ENCODE peak calls at places on chromosome 2, in six cellular contexts. One of them, this sample, is unnamed.

GRCh38 chr2:27855476-27855875 is 34.7 kb downstream of the RBKS start:
- DNase-seq in H9: no peak
- DNase-seq in trophoblast cell: no peak
- DNase-seq in mesendoderm: no peak
- DNase-seq in H1: no peak
- DNase-seq in IMR-90: peak
- DNase-seq in this sample: no peak

GRCh38 chr2:223835701-223836532 is 1.5 kb downstream of the AP1S3 start:
- DNase-seq in IMR-90: no peak
- DNase-seq in mesendoderm: no peak
- DNase-seq in trophoblast cell: no peak
- DNase-seq in H1: no peak
- DNase-seq in H9: peak
- DNase-seq in this sample: no peak

GRCh38 chr2:122610948-122611609 is 855.6 kb downstream of the TSN start:
- DNase-seq in H1: no peak
- DNase-seq in H9: no peak
- DNase-seq in IMR-90: no peak
- DNase-seq in trophoblast cell: no peak
- DNase-seq in mesendoderm: no peak
- DNase-seq in this sample: no peak

GRCh38 chr2:201432038-201432437 is 19.2 kb downstream of the TRAK2 start:
- DNase-seq in trophoblast cell: no peak
- DNase-seq in H9: no peak
- DNase-seq in IMR-90: peak
- DNase-seq in mesendoderm: no peak
- DNase-seq in H1: no peak
- DNase-seq in this sample: no peak

GRCh38 chr2:169768262-169768995 is 30.2 kb upstream of the SSB start:
- DNase-seq in trophoblast cell: no peak
- DNase-seq in H9: no peak
- DNase-seq in IMR-90: no peak
- DNase-seq in H1: no peak
- DNase-seq in mesendoderm: no peak
- DNase-seq in this sample: no peak

GRCh38 chr2:234730066-234730640 is 221.7 kb upstream of the SH3BP4 start:
- DNase-seq in H1: no peak
- DNase-seq in IMR-90: no peak
- DNase-seq in trophoblast cell: no peak
- DNase-seq in mesendoderm: peak
- DNase-seq in H9: no peak
- DNase-seq in this sample: no peak

GRCh38 chr2:133734699-133735098 is 166.4 kb upstream of the NCKAP5 start:
- DNase-seq in H9: no peak
- DNase-seq in IMR-90: no peak
- DNase-seq in trophoblast cell: no peak
- DNase-seq in H1: no peak
- DNase-seq in mesendoderm: no peak
- DNase-seq in this sample: no peak

GRCh38 chr2:40872580-40872979 is 420.7 kb upstream of the SLC8A1 start:
- DNase-seq in trophoblast cell: no peak
- DNase-seq in H1: no peak
- DNase-seq in IMR-90: no peak
- DNase-seq in H9: no peak
- DNase-seq in mesendoderm: no peak
- DNase-seq in this sample: no peak

GRCh38 chr2:120132691-120133090 is 90.5 kb downstream of the TMEM185B start:
- DNase-seq in IMR-90: no peak
- DNase-seq in trophoblast cell: no peak
- DNase-seq in mesendoderm: no peak
- DNase-seq in H1: no peak
- DNase-seq in H9: no peak
- DNase-seq in this sample: no peak

GRCh38 chr2:63581266-63581961 is 6.9 kb downstream of the WDPCP start:
- DNase-seq in trophoblast cell: no peak
- DNase-seq in IMR-90: peak
- DNase-seq in H1: no peak
- DNase-seq in H9: no peak
- DNase-seq in mesendoderm: no peak
- DNase-seq in this sample: no peak

GRCh38 chr2:241702155-241702404 is 241 bp downstream of the ING5 start:
- DNase-seq in H1: peak
- DNase-seq in mesendoderm: no peak
- DNase-seq in H9: no peak
- DNase-seq in trophoblast cell: peak
- DNase-seq in IMR-90: peak
- DNase-seq in this sample: no peak

GRCh38 chr2:230898016-230898415 is 27.0 kb downstream of the GPR55 start:
- DNase-seq in mesendoderm: no peak
- DNase-seq in H9: peak
- DNase-seq in IMR-90: no peak
- DNase-seq in trophoblast cell: no peak
- DNase-seq in H1: no peak
- DNase-seq in this sample: no peak

GRCh38 chr2:198273670-198274069 is 469.3 kb downstream of the PLCL1 start:
- DNase-seq in trophoblast cell: no peak
- DNase-seq in mesendoderm: no peak
- DNase-seq in H9: no peak
- DNase-seq in IMR-90: no peak
- DNase-seq in H1: no peak
- DNase-seq in this sample: no peak

GRCh38 chr2:36451512-36451911 is 95.9 kb downstream of the CRIM1 start:
- DNase-seq in H9: no peak
- DNase-seq in IMR-90: peak
- DNase-seq in mesendoderm: no peak
- DNase-seq in trophoblast cell: no peak
- DNase-seq in H1: no peak
- DNase-seq in this sample: no peak

GRCh38 chr2:110101280-110101844 is 14.3 kb downstream of the MALL start:
- DNase-seq in trophoblast cell: peak
- DNase-seq in H9: peak
- DNase-seq in H1: no peak
- DNase-seq in mesendoderm: peak
- DNase-seq in IMR-90: peak
- DNase-seq in this sample: no peak

GRCh38 chr2:189179607-189179979 is at the start of gene COL5A2:
- DNase-seq in IMR-90: peak
- DNase-seq in trophoblast cell: no peak
- DNase-seq in H9: peak
- DNase-seq in H1: no peak
- DNase-seq in mesendoderm: peak
- DNase-seq in this sample: peak

GRCh38 chr2:58347810-58348209 is 106.7 kb upstream of the FANCL start:
- DNase-seq in IMR-90: no peak
- DNase-seq in H1: no peak
- DNase-seq in H9: no peak
- DNase-seq in trophoblast cell: no peak
- DNase-seq in mesendoderm: no peak
- DNase-seq in this sample: no peak

GRCh38 chr2:150669492-150669891 is 182.0 kb upstream of the RND3 start:
- DNase-seq in IMR-90: no peak
- DNase-seq in H1: no peak
- DNase-seq in trophoblast cell: no peak
- DNase-seq in H9: no peak
- DNase-seq in mesendoderm: no peak
- DNase-seq in this sample: no peak

GRCh38 chr2:12548906-12549305 is 167.8 kb upstream of the TRIB2 start:
- DNase-seq in H9: no peak
- DNase-seq in mesendoderm: no peak
- DNase-seq in H1: no peak
- DNase-seq in trophoblast cell: no peak
- DNase-seq in IMR-90: no peak
- DNase-seq in this sample: no peak

DNA sequence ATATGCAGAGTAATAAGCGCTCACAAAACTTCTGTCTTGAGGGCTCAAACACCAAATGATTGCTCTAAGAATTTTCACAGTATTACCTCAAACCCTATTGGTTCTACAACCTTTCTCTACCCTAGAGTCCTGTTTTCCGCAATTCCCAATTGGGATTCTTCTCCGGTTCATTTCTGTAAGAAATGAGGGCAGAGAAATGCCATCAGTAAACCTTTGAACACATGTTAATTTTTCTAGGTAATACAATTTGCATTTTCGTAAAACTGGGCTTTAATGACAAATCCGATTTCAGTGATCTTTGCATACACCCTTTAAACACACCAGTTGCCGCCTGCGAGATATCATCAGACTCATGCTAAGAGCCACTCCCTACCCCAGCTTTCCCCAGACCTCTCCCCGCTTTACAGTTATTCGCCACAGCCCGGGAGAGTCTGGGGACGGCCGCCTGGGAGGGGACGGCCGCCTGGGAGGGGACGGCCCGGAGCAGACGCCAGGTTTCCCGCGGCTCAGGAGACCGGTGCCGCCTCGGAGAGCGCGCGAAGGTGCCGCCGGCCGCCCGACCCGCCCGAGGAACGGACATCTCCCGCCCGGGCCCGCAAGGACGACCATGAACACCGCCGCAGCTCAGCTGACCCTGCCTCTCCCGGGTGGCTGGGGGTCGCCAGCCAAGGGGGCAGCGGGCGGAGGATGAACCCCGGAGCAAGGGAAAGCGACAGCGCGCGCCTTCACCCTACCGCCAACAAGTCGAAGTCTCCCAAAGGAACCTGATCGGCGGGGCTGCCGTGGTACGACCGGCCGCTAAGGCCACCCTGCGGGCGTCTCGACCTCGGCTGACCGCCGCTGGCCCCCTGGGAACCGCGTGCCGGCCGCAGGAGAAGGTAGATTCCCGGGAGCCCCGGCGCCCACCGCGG is 463 bp downstream of the SMC6 start:
- DNase-seq in IMR-90: peak
- DNase-seq in trophoblast cell: peak
- DNase-seq in H1: no peak
- DNase-seq in H9: peak
- DNase-seq in mesendoderm: peak
- DNase-seq in this sample: no peak
- H3K23ac ChIP-seq in IMR-90: peak
- H3K23ac ChIP-seq in trophoblast cell: no peak
- H3K23ac ChIP-seq in H1: no peak
- H3K23ac ChIP-seq in H9: no peak
- H3K23ac ChIP-seq in mesendoderm: peak
- H3K23ac ChIP-seq in this sample: peak

GRCh38 chr2:98607104-98607503 is 1.2 kb downstream of the COA5 start:
- DNase-seq in IMR-90: no peak
- DNase-seq in trophoblast cell: no peak
- DNase-seq in H9: no peak
- DNase-seq in H1: no peak
- DNase-seq in mesendoderm: no peak
- DNase-seq in this sample: no peak

GRCh38 chr2:98607741-98608117 is 583 bp downstream of the COA5 start:
- DNase-seq in H1: no peak
- DNase-seq in IMR-90: peak
- DNase-seq in trophoblast cell: no peak
- DNase-seq in mesendoderm: no peak
- DNase-seq in H9: no peak
- DNase-seq in this sample: no peak

GRCh38 chr2:98608118-98608961 is at the start of the genes COA5 and UNC50:
- DNase-seq in H9: peak
- DNase-seq in H1: peak
- DNase-seq in trophoblast cell: peak
- DNase-seq in mesendoderm: peak
- DNase-seq in IMR-90: peak
- DNase-seq in this sample: peak

GRCh38 chr2:98606431-98606830 is 1.9 kb downstream of the COA5 start:
- DNase-seq in IMR-90: no peak
- DNase-seq in mesendoderm: no peak
- DNase-seq in trophoblast cell: no peak
- DNase-seq in H1: no peak
- DNase-seq in H9: no peak
- DNase-seq in this sample: no peak

DNA sequence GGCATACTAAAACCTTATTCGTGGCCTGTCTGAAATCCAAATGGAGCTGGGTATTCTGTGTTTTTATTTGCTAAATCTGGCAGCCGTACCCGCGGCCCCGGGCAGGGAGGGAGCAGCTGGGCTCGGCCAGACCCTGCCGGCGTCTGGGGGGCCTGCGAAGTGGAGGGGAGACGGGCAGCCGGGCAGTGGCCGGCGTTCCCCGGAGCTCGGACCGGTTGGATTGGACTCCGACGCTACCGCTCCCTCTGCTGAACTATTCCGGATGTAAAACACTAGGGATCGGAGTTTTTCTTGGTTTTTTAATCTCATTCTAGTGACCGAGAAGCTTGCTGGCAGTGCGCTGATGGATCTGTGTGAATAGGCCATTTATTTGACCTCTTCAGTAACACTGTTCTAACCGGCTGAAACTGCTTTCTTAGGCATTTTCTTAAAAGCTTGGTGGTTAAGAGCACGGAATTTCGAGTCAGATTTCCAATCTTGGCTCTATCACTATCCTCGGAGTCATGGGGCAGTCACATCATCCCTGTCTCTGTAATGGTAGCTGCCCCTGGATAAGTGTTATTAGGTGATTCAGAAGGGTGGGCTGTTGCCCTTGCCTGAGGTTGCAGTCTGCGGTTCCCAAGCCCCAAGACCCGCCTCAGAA is 694 bp downstream of the UNC50 start:
- DNase-seq in IMR-90: peak
- DNase-seq in mesendoderm: peak
- DNase-seq in trophoblast cell: peak
- DNase-seq in H1: no peak
- DNase-seq in H9: no peak
- DNase-seq in this sample: no peak
- H3K23ac ChIP-seq in IMR-90: peak
- H3K23ac ChIP-seq in mesendoderm: no peak
- H3K23ac ChIP-seq in trophoblast cell: no peak
- H3K23ac ChIP-seq in H1: no peak
- H3K23ac ChIP-seq in H9: no peak
- H3K23ac ChIP-seq in this sample: peak

GRCh38 chr2:74655579-74655978 is 1.5 kb downstream of the SEMA4F start:
- DNase-seq in IMR-90: no peak
- DNase-seq in H9: no peak
- DNase-seq in H1: no peak
- DNase-seq in mesendoderm: no peak
- DNase-seq in trophoblast cell: no peak
- DNase-seq in this sample: no peak

GRCh38 chr2:74658516-74658915 is 4.5 kb downstream of the SEMA4F start:
- DNase-seq in IMR-90: peak
- DNase-seq in H1: no peak
- DNase-seq in H9: no peak
- DNase-seq in trophoblast cell: no peak
- DNase-seq in mesendoderm: no peak
- DNase-seq in this sample: no peak

GRCh38 chr2:74659462-74659861 is 5.4 kb downstream of the SEMA4F start:
- DNase-seq in trophoblast cell: no peak
- DNase-seq in H1: no peak
- DNase-seq in H9: no peak
- DNase-seq in mesendoderm: no peak
- DNase-seq in IMR-90: peak
- DNase-seq in this sample: no peak

GRCh38 chr2:74653589-74653984 is 460 bp upstream of the SEMA4F start:
- DNase-seq in IMR-90: no peak
- DNase-seq in H1: no peak
- DNase-seq in mesendoderm: no peak
- DNase-seq in trophoblast cell: no peak
- DNase-seq in H9: no peak
- DNase-seq in this sample: no peak

GRCh38 chr2:74653985-74654882 is at the start of gene SEMA4F:
- DNase-seq in H9: peak
- DNase-seq in IMR-90: peak
- DNase-seq in mesendoderm: peak
- DNase-seq in H1: peak
- DNase-seq in trophoblast cell: peak
- DNase-seq in this sample: peak
- H3K23ac ChIP-seq in H9: no peak
- H3K23ac ChIP-seq in IMR-90: peak
- H3K23ac ChIP-seq in mesendoderm: peak
- H3K23ac ChIP-seq in H1: no peak
- H3K23ac ChIP-seq in trophoblast cell: no peak
- H3K23ac ChIP-seq in this sample: peak

GRCh38 chr2:108786354-108787208 is at the start of gene CCDC138:
- DNase-seq in H1: peak
- DNase-seq in trophoblast cell: peak
- DNase-seq in IMR-90: peak
- DNase-seq in H9: peak
- DNase-seq in mesendoderm: peak
- DNase-seq in this sample: peak
- H3K23ac ChIP-seq in H1: no peak
- H3K23ac ChIP-seq in trophoblast cell: no peak
- H3K23ac ChIP-seq in IMR-90: peak
- H3K23ac ChIP-seq in H9: no peak
- H3K23ac ChIP-seq in mesendoderm: no peak
- H3K23ac ChIP-seq in this sample: peak